ENCODE peak calls at places on chromosomes 4 and X, in eight cellular contexts. E is AG08395, Q is left colon, T is fibroblast of mammary gland, Z is C1 segment of cervical spinal cord, Y is HCT116, O is mesothelial cell of epicardium, J is heart left ventricle. P is an unnamed sample.

GRCh38 chr4:10092481-10093272 is 23.9 kb downstream of the WDR1 start:
- DNase-seq in E (no peak), J (peak), Z (no peak), O (no peak), Q (no peak), T (peak), Y (no peak), P (no peak)

GRCh38 chrX:103187953-103188475 is 26.9 kb upstream of the BEX4 start:
- DNase-seq in O (no peak), J (no peak), Q (no peak), E (no peak), T (peak), Y (peak), Z (no peak), P (no peak)

GRCh38 chr4:159904906-159905305 is 802.0 kb downstream of the RAPGEF2 start:
- DNase-seq in Q (no peak), E (no peak), O (no peak), Z (no peak), Y (no peak), T (no peak), J (no peak), P (no peak)

GRCh38 chr4:4599886-4600285 is 58.0 kb upstream of the STX18 start:
- DNase-seq in J (no peak), O (no peak), T (no peak), E (no peak), Q (no peak), Y (no peak), Z (no peak), P (no peak)

GRCh38 chr4:74118600-74119351 is 19.8 kb upstream of the CXCL2 start:
- DNase-seq in Q (no peak), E (no peak), J (no peak), O (no peak), Y (no peak), T (no peak), Z (no peak), P (no peak)

GRCh38 chr4:47837582-47838294 is at the start of gene CORIN:
- DNase-seq in O (no peak), Z (no peak), E (peak), Y (no peak), Q (no peak), J (peak), T (no peak), P (peak)

GRCh38 chrX:14673236-14673635 is 143.9 kb downstream of the GLRA2 start:
- DNase-seq in Y (no peak), O (no peak), J (no peak), T (peak), Q (no peak), Z (no peak), E (no peak), P (peak)

GRCh38 chr4:103076777-103077347 is 301 bp upstream of the SLC9B2 start:
- DNase-seq in Y (peak), T (peak), Q (no peak), E (no peak), Z (no peak), O (no peak), J (no peak), P (no peak)

GRCh38 chr4:154329939-154330338 is 161.7 kb downstream of the DCHS2 start:
- DNase-seq in Y (no peak), J (no peak), O (no peak), Z (no peak), T (peak), E (peak), Q (no peak), P (peak)